ENCODE peak calls at places on chromosomes 7 and 10, in six cellular contexts. Z is K562, A is endothelial cell of umbilical vein, X is HepG2, V is A549, N is GM12878. C is an unnamed sample.
A peak's percentile ranks its signal among the peaks of the same experiment; 100 is the strongest.

GRCh38 chr10:104327745-104328635 is 10.3 kb downstream of the ITPRIP start:
- DNase-seq in V (no peak), N (no peak), Z (no peak), A (peak; percentile 87), X (peak; percentile 28), C (peak; percentile 87)

GRCh38 chr7:82605247-82605864 is 161.8 kb upstream of the CACNA2D1 start:
- DNase-seq in Z (peak; percentile 43), N (no peak), X (peak; percentile 6), A (peak; percentile 62), V (peak; percentile 22), C (peak; percentile 72)

GRCh38 chr10:22429146-22429545 is 83.8 kb downstream of the SPAG6 start:
- DNase-seq in A (peak; percentile 17), V (no peak), Z (no peak), N (no peak), X (no peak), C (no peak)

GRCh38 chr10:24324651-24325050 is 115.7 kb downstream of the KIAA1217 start:
- DNase-seq in A (no peak), V (no peak), N (no peak), Z (no peak), X (no peak), C (no peak)

GRCh38 chr10:25384618-25385017 is 209.8 kb downstream of the GPR158 start:
- DNase-seq in X (no peak), A (no peak), V (no peak), Z (no peak), N (no peak), C (no peak)

GRCh38 chr10:12357525-12358151 is 8.3 kb downstream of the CAMK1D start:
- DNase-seq in N (no peak), A (no peak), V (no peak), Z (no peak), X (no peak), C (no peak)

GRCh38 chr7:105298439-105298894 is 90.3 kb downstream of the SRPK2 start:
- DNase-seq in Z (no peak), A (no peak), V (no peak), N (no peak), X (no peak), C (no peak)

GRCh38 chr10:132929953-132930640 is 12.3 kb downstream of the CFAP46 start:
- DNase-seq in X (no peak), N (peak; percentile 43), A (no peak), Z (no peak), V (no peak), C (peak; percentile 34)

DNA sequence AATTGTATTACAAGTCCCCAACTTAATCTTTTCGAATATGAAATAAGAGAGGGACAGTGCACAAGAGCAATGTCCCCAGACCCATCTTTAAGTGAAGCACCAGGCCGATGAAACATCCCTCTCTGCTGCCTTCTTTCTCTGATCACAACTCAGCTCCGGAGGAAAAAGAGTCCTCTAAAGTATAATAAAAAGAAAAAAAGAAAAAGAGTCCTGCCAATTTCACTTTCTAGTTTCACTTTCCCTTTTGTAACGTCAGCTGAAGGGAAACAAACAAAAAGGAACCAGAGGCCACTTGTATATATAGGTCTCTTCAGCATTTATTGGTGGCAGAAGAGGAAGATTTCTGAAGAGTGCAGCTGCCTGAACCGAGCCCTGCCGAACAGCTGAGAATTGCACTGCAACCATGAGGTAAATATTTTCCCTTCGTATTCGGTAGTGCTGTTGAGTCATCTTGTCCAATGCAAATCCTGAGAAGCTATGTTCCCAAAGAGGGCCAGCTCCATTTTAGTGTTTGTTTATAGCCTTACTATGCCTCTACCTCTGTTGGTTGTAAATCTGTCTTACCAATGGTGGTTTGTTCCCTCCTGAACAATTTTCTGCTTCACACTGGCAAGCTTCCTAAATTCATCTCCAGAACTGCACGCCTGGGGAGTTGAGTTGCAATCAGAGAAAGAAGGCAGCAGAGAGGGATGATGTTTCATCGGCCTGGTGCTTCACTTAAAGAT is at the start of gene IFIT2:
- DNase-seq in X (peak; percentile 15), N (peak; percentile 66), Z (no peak), V (peak; percentile 47), A (peak; percentile 87), C (peak; percentile 79)
- TF ChIP-seq MYC in X (no peak), N (no peak), Z (no peak), V (no peak), A (no peak), C (no peak)

GRCh38 chr7:148458263-148458662 is 132.3 kb upstream of the C7orf33 start:
- DNase-seq in V (no peak), X (no peak), A (no peak), Z (no peak), N (no peak), C (no peak)
- TF ChIP-seq CTCF in V (no peak), X (peak; percentile 60), A (no peak), Z (no peak), N (no peak), C (no peak)

GRCh38 chr10:58756126-58756525 is 243.5 kb downstream of the BICC1 start:
- DNase-seq in V (no peak), N (no peak), A (no peak), X (no peak), Z (no peak), C (no peak)

GRCh38 chr10:58757352-58758071 is 244.8 kb downstream of the BICC1 start:
- DNase-seq in N (no peak), X (no peak), Z (no peak), A (no peak), V (no peak), C (no peak)

GRCh38 chr10:58754419-58755180 is 241.9 kb downstream of the BICC1 start:
- DNase-seq in X (no peak), A (no peak), N (no peak), Z (no peak), V (no peak), C (no peak)

GRCh38 chr10:58753425-58753824 is 240.8 kb downstream of the BICC1 start:
- DNase-seq in A (no peak), Z (no peak), N (no peak), X (no peak), V (no peak), C (no peak)

DNA sequence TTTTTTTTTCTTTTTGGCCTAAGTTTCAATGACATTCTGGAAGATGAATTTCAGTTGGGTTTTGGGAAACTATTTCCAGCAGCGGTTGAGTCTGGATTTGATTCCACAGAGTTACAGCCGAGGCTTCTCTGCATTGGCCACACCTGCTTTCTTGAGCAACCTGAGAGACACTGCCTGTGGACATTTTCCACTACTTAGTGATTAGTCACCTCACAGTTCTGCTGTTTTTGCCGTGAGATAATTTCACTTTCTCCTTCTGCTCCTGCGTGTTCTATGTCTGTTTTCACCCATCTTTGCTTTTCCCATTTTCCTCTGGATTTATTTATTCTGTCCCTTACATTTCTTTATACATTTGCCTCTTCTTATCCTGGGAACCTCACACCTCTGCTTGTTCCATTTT is 243.0 kb downstream of the BICC1 start:
- DNase-seq in A (no peak), X (no peak), Z (no peak), V (peak; percentile 69), N (no peak), C (no peak)
- TF ChIP-seq MYC in A (no peak), X (no peak), Z (no peak), V (no peak), N (no peak), C (no peak)

DNA sequence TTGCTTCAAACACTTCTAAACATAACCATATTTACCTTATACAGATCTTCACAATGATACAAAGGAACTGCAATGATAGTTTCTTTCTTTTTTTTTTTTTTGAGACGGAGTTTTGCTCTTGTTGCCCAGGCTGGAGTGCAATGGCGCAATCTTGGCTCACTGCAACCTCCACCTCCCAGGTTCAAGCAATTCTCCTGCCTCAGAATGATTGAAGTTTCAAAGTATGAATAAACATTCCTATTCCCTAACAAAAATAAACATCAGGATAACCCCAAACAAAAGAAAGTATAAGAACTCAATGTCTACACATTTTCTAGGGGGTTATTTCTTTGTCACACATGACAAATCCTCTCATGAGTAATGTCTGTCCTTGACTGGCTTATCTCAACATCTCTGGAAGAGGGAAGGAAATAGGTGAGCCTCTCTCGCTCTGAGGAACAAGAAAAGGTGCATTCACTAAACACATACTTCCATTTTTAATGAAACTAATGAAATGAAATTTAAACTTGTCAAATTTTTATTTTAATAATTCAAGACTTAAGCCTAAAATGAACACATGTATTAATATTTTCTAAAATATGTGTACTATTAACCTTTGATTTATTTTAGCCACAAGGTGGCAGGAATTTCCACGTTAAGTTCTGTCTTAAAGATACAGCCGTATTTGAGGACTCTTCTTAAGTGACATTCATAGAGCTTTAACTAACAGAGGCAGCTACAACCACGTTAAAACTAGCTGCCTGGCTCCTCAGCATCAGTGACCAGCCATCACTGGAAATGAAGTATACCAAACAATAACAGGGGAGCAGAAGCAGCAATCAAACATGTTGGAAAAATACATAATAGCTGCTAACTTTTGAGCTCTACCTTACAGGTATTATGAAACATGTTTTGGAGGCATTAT is 58.3 kb downstream of the MALSU1 start:
- DNase-seq in A (peak; percentile 81), N (no peak), X (peak; percentile 91), V (peak; percentile 87), Z (peak; percentile 53), C (peak; percentile 58)
- TF ChIP-seq CTCF in A (peak; percentile 7), N (peak; percentile 62), X (peak; percentile 40), V (peak; percentile 78), Z (peak; percentile 35), C (peak; percentile 14)

GRCh38 chr10:52442576-52442975 is 128.5 kb downstream of the DKK1 start:
- DNase-seq in N (no peak), X (no peak), V (no peak), Z (no peak), A (peak; percentile 38), C (no peak)
- TF ChIP-seq MYC in N (no peak), X (no peak), V (no peak), Z (no peak), A (no peak), C (no peak)

GRCh38 chr7:142299226-142299625 is 41.4 kb upstream of the PRSS58 start:
- DNase-seq in Z (no peak), X (no peak), A (no peak), N (no peak), V (no peak), C (no peak)

GRCh38 chr7:142301299-142301698 is 43.4 kb upstream of the PRSS58 start:
- DNase-seq in Z (no peak), A (no peak), V (no peak), X (no peak), N (no peak), C (peak; percentile 84)

GRCh38 chr7:142300689-142301088 is 42.8 kb upstream of the PRSS58 start:
- DNase-seq in X (no peak), Z (peak; percentile 57), A (no peak), N (no peak), V (no peak), C (peak; percentile 68)

GRCh38 chr7:142298631-142299030 is 40.8 kb upstream of the PRSS58 start:
- DNase-seq in N (no peak), V (no peak), A (no peak), Z (no peak), X (no peak), C (peak; percentile 18)

DNA sequence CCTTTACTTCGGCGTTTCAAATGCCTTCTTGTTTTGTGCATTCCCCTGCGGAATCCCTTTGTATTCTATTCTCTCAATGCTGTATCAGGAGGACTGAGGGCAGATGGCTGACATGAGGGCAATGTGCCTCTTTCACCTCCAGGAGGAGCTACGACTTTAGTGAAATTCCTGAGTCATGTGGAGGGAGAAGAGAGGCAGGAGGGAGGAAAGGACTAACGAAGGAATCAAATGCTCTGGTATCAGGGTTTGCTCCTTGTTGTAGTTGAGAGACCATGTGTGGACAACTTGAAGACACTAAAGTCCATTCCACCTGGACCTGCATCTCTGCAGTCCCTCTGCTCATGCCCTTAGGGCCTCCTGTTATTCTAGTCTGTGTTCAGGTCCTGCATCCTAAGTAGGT is 40.2 kb upstream of the PRSS58 start:
- DNase-seq in N (no peak), A (no peak), X (peak; percentile 9), Z (no peak), V (peak; percentile 15), C (peak; percentile 43)
- TF ChIP-seq CTCF in N (no peak), A (no peak), X (peak; percentile 34), Z (peak; percentile 25), V (peak; percentile 9), C (peak; percentile 49)

C was measured in NB4.